ENCODE peak calls at places on chromosome 10, in four cellular contexts. T is breast epithelium, S is esophagus squamous epithelium, A is heart left ventricle. R is an unnamed sample.

GRCh38 chr10:114388275-114388674 is 16.0 kb downstream of the AFAP1L2 start:
- DNase-seq in T (no peak), S (no peak), A (no peak), R (no peak)

GRCh38 chr10:86345296-86346168 is 21.1 kb downstream of the GRID1 start:
- DNase-seq in T (no peak), S (no peak), A (no peak), R (peak)

GRCh38 chr10:60940435-60940834 is 3.5 kb downstream of the RHOBTB1 start:
- DNase-seq in T (no peak), S (no peak), A (no peak), R (no peak)

GRCh38 chr10:59362184-59362966 is at the start of gene FAM13C:
- DNase-seq in T (peak), S (no peak), A (peak), R (peak)

GRCh38 chr10:3400368-3400767 is 227.8 kb upstream of the PITRM1 start:
- DNase-seq in T (no peak), S (no peak), A (no peak), R (no peak)

GRCh38 chr10:52623761-52624160 is 148.8 kb downstream of the MBL2 start:
- DNase-seq in T (no peak), S (no peak), A (no peak), R (peak)

GRCh38 chr10:112842832-112843360 is 107.2 kb upstream of the TCF7L2 start:
- DNase-seq in T (no peak), S (no peak), A (no peak), R (no peak)

GRCh38 chr10:95467162-95467599 is 94.0 kb downstream of the SORBS1 start:
- DNase-seq in T (no peak), S (no peak), A (peak), R (peak)

GRCh38 chr10:96511044-96511945 is 2.4 kb downstream of the TLL2 start:
- DNase-seq in T (no peak), S (no peak), A (no peak), R (peak)

GRCh38 chr10:114726820-114727271 is 68.8 kb upstream of the ABLIM1 start:
- DNase-seq in T (no peak), S (no peak), A (no peak), R (no peak)

GRCh38 chr10:133162910-133163856 is 3.2 kb downstream of the KNDC1 start:
- DNase-seq in T (peak), S (no peak), A (no peak), R (no peak)

GRCh38 chr10:14405076-14406065 is 74.6 kb upstream of the FRMD4A start:
- DNase-seq in T (no peak), S (no peak), A (no peak), R (peak)

GRCh38 chr10:86979296-86979818 is 11.1 kb downstream of the ADIRF start:
- DNase-seq in T (no peak), S (no peak), A (no peak), R (no peak)

GRCh38 chr10:93826355-93826754 is 67.4 kb upstream of the SLC35G1 start:
- DNase-seq in T (no peak), S (no peak), A (no peak), R (peak)

GRCh38 chr10:89301231-89301630 is 615 bp upstream of the IFIT2 start:
- DNase-seq in T (no peak), S (no peak), A (no peak), R (no peak)

GRCh38 chr10:67670401-67670800 is 25.6 kb downstream of the CTNNA3 start:
- DNase-seq in T (no peak), S (no peak), A (no peak), R (no peak)

GRCh38 chr10:78416031-78416800 is 382.6 kb downstream of the RPS24 start:
- DNase-seq in T (no peak), S (no peak), A (no peak), R (no peak)

GRCh38 chr10:80160361-80161128 is 28.0 kb downstream of the PLAC9 start:
- DNase-seq in T (no peak), S (no peak), A (no peak), R (no peak)

GRCh38 chr10:84201682-84202081 is 7.3 kb downstream of the CDHR1 start:
- DNase-seq in T (no peak), S (no peak), A (no peak), R (no peak)

DNA sequence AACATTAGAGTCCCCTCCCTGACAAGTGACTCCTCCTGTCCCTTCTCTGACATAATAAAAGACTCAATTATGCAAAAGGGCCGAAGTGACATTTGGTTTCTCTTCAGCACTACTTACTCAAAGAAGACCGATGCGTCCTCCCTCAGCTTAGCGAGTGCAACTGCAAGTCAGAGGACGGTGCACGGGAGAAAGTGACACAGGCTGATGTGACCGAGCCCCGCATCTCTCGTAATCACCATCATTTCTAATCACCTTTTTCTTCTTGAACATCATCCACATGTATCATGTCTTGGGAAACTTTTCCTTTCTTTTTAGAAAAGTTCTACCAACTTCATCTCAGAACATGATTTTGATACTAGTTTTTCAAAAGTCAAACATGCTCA is 155.6 kb downstream of the TCERG1L start:
- DNase-seq in T (no peak), S (no peak), A (no peak), R (no peak)
- TF ChIP-seq CTCF in T (no peak), S (no peak), A (no peak), R (no peak)

GRCh38 chr10:21171936-21172773 is 275.0 kb upstream of the NEBL start:
- DNase-seq in T (no peak), S (no peak), A (no peak), R (no peak)
- H3K27ac ChIP-seq in T (peak), S (peak), A (no peak), R (no peak)

DNA sequence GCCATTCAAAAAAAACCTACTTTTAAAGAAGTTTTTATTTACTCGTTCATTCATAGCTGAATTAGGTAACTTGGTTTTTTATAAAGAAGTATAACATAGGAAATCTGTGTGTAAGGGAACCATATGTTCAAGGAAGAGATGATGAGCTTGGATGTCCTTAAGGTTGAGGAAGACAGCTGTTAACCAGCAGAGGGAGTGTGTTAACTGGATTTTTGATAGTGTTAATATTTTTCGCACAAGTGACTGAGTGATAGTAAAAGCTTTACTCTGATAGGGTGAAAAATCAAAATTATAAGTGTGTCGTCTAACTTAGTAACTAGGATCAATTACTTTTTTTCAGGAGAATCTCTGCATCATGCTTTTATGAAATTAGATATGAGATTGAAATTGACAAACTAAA is 134.7 kb downstream of the ARL5B start:
- DNase-seq in T (no peak), S (no peak), A (no peak), R (peak)
- TF ChIP-seq CTCF in T (no peak), S (no peak), A (no peak), R (peak)

GRCh38 chr10:76432274-76433012 is 1001.0 kb downstream of the LRMDA start:
- DNase-seq in T (no peak), S (no peak), A (peak), R (peak)
- H3K27ac ChIP-seq in T (peak), S (peak), A (peak), R (peak)

GRCh38 chr10:635088-635861 is 54.2 kb downstream of the DIP2C start:
- DNase-seq in T (no peak), S (no peak), A (no peak), R (no peak)

GRCh38 chr10:636016-636730 is 53.3 kb downstream of the DIP2C start:
- DNase-seq in T (no peak), S (no peak), A (no peak), R (no peak)

GRCh38 chr10:631266-631665 is 58.2 kb downstream of the DIP2C start:
- DNase-seq in T (no peak), S (no peak), A (no peak), R (no peak)

GRCh38 chr10:634256-634655 is 55.2 kb downstream of the DIP2C start:
- DNase-seq in T (no peak), S (no peak), A (no peak), R (no peak)

DNA sequence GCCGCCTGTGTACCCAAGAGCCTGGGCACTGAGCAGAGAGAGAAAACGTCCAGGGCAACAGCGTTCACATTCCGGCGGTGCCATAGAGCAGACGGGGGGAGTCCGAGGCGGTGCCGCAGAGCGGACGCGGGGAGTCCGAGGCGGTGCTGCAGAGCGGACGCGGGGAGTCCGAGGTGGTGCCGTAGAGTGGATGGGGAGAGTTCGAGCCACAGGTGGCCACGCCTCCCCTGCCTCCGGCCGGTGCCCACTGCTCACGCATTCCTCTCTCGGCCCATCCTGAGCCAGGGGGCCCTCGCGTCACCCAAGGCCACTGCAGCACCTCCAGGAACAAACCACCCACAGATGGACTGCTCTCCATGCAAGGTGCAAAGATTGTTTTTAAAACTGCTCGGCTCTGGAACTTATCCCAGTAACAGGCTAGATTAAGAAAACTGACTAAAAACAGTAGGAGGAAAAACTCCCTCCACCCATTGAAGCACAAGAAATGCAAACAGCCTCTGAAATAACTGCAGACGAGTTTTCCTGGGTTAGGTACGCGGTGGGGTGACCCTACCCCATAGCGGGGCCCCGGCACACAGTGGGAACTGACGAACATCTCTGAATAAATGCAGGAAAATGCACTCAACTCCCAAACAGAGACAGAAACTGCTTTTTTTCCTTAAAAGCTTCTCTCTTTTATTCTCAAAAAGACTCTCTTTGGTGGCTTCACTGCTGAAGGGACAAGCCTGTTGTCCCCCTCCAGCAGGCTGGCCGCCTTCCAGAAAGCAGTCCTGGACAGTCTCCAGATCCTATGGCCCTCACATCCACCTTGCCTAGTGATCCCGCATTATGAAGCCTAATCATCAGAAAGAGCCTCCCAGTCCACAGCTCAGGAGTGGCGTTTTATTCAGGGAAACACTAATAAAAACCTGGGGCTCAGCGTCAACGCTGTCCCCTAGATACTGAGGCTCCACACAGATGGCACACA is 55.9 kb downstream of the DIP2C start:
- DNase-seq in T (peak), S (no peak), A (no peak), R (no peak)
- TF ChIP-seq CTCF in T (no peak), S (no peak), A (no peak), R (no peak)

DNA sequence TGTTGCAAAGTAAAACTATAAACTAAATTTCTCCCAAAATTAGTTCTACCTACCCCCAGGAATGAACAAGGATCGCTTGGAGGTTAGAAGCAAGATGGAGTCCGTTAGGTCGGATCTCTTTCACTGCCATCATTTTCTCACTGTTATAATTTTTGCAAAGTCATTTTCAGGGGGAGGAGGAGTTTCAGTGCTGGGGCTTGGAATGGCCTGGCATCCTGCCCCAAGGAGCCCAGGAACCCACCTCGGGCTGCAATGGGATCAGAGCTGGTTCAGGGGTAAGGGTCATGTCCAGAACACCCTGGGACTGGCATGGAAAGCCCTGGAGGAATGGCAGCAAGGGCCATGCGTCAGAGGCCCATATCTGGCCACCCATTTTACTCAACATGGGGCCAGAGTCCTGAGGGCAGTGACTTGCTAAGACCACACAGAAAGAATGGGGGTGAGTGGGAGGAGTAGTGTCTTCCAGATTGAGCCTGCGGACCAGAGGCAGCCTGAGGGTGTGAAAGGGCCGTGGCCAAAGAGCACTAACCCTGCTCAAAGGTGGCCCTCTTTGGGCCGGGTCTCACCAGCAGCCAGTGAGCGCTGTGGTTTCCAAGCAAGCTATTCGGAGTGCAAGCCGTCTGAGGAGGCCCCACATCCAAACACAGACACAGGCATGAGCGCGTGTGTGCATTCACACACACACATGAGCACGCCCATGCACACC is 31.8 kb downstream of the GPRIN2 start:
- DNase-seq in T (peak), S (no peak), A (no peak), R (peak)
- H3K27ac ChIP-seq in T (no peak), S (peak), A (no peak), R (no peak)

GRCh38 chr10:70145666-70146488 is 623 bp downstream of the TYSND1 start:
- DNase-seq in T (peak), S (no peak), A (peak), R (peak)
- TF ChIP-seq CTCF in T (peak), S (no peak), A (peak), R (peak)